ENCODE peak calls at places on chromosomes 3 and 15, in nine cellular contexts. One of them, this sample, is unnamed.

GRCh38 chr3:52092891-52093290 is 36.5 kb upstream of the DUSP7 start:
- DNase-seq in uterus: no peak
- DNase-seq in A549: no peak
- DNase-seq in spleen: peak
- DNase-seq in Panc1: no peak
- DNase-seq in OCI-LY7: no peak
- DNase-seq in stomach: no peak
- DNase-seq in heart left ventricle: peak
- DNase-seq in AG04450: no peak
- DNase-seq in this sample: no peak

GRCh38 chr3:101676219-101676764 is 640 bp downstream of the ZBTB11 start:
- DNase-seq in uterus: peak
- DNase-seq in stomach: peak
- DNase-seq in A549: peak
- DNase-seq in heart left ventricle: peak
- DNase-seq in Panc1: no peak
- DNase-seq in spleen: peak
- DNase-seq in OCI-LY7: peak
- DNase-seq in AG04450: peak
- DNase-seq in this sample: peak

GRCh38 chr3:171995486-171995885 is 43.9 kb upstream of the FNDC3B start:
- DNase-seq in uterus: no peak
- DNase-seq in heart left ventricle: no peak
- DNase-seq in OCI-LY7: no peak
- DNase-seq in AG04450: no peak
- DNase-seq in A549: no peak
- DNase-seq in spleen: no peak
- DNase-seq in stomach: no peak
- DNase-seq in Panc1: no peak
- DNase-seq in this sample: no peak

GRCh38 chr3:152964901-152965609 is 130.1 kb downstream of the P2RY1 start:
- DNase-seq in A549: no peak
- DNase-seq in heart left ventricle: no peak
- DNase-seq in AG04450: no peak
- DNase-seq in OCI-LY7: no peak
- DNase-seq in Panc1: no peak
- DNase-seq in spleen: no peak
- DNase-seq in stomach: no peak
- DNase-seq in uterus: no peak
- DNase-seq in this sample: no peak

GRCh38 chr3:136984837-136985236 is 27.1 kb downstream of the IL20RB start:
- DNase-seq in spleen: no peak
- DNase-seq in OCI-LY7: no peak
- DNase-seq in Panc1: no peak
- DNase-seq in A549: no peak
- DNase-seq in stomach: peak
- DNase-seq in heart left ventricle: no peak
- DNase-seq in uterus: no peak
- DNase-seq in AG04450: peak
- DNase-seq in this sample: peak

GRCh38 chr3:110456438-110457138 is 615.0 kb upstream of the NECTIN3 start:
- DNase-seq in uterus: no peak
- DNase-seq in heart left ventricle: no peak
- DNase-seq in spleen: no peak
- DNase-seq in A549: no peak
- DNase-seq in AG04450: no peak
- DNase-seq in OCI-LY7: no peak
- DNase-seq in stomach: no peak
- DNase-seq in Panc1: no peak
- DNase-seq in this sample: no peak

GRCh38 chr3:111848778-111849177 is 10.3 kb upstream of the PHLDB2 start:
- DNase-seq in A549: no peak
- DNase-seq in uterus: no peak
- DNase-seq in heart left ventricle: no peak
- DNase-seq in spleen: no peak
- DNase-seq in AG04450: no peak
- DNase-seq in OCI-LY7: no peak
- DNase-seq in Panc1: no peak
- DNase-seq in stomach: no peak
- DNase-seq in this sample: no peak

GRCh38 chr15:99252326-99252725 is 1.0 kb downstream of the LRRC28 start:
- DNase-seq in uterus: no peak
- DNase-seq in Panc1: no peak
- DNase-seq in OCI-LY7: peak
- DNase-seq in spleen: no peak
- DNase-seq in heart left ventricle: no peak
- DNase-seq in stomach: no peak
- DNase-seq in AG04450: no peak
- DNase-seq in A549: no peak
- DNase-seq in this sample: no peak

GRCh38 chr15:101657968-101658784 is 6.0 kb upstream of the TM2D3 start:
- DNase-seq in heart left ventricle: peak
- DNase-seq in Panc1: no peak
- DNase-seq in OCI-LY7: no peak
- DNase-seq in spleen: no peak
- DNase-seq in A549: no peak
- DNase-seq in AG04450: no peak
- DNase-seq in uterus: no peak
- DNase-seq in stomach: no peak
- DNase-seq in this sample: no peak

GRCh38 chr3:49295489-49296058 is 18.5 kb upstream of the C3orf62 start:
- DNase-seq in stomach: no peak
- DNase-seq in spleen: no peak
- DNase-seq in uterus: no peak
- DNase-seq in Panc1: no peak
- DNase-seq in OCI-LY7: peak
- DNase-seq in heart left ventricle: no peak
- DNase-seq in AG04450: peak
- DNase-seq in A549: peak
- DNase-seq in this sample: no peak

GRCh38 chr3:127735767-127736693 is 63.3 kb downstream of the ABTB1 start:
- DNase-seq in A549: peak
- DNase-seq in uterus: peak
- DNase-seq in OCI-LY7: peak
- DNase-seq in heart left ventricle: peak
- DNase-seq in spleen: peak
- DNase-seq in AG04450: peak
- DNase-seq in Panc1: no peak
- DNase-seq in stomach: no peak
- DNase-seq in this sample: peak

GRCh38 chr3:156817931-156818765 is 8.0 kb upstream of the LEKR1 start:
- DNase-seq in uterus: no peak
- DNase-seq in heart left ventricle: no peak
- DNase-seq in AG04450: no peak
- DNase-seq in OCI-LY7: no peak
- DNase-seq in stomach: no peak
- DNase-seq in spleen: no peak
- DNase-seq in Panc1: no peak
- DNase-seq in A549: no peak
- DNase-seq in this sample: no peak
- H3K4me3 ChIP-seq in uterus: no peak
- H3K4me3 ChIP-seq in heart left ventricle: no peak
- H3K4me3 ChIP-seq in AG04450: no peak
- H3K4me3 ChIP-seq in OCI-LY7: peak
- H3K4me3 ChIP-seq in stomach: no peak
- H3K4me3 ChIP-seq in spleen: no peak
- H3K4me3 ChIP-seq in Panc1: peak
- H3K4me3 ChIP-seq in A549: peak
- H3K4me3 ChIP-seq in this sample: no peak

DNA sequence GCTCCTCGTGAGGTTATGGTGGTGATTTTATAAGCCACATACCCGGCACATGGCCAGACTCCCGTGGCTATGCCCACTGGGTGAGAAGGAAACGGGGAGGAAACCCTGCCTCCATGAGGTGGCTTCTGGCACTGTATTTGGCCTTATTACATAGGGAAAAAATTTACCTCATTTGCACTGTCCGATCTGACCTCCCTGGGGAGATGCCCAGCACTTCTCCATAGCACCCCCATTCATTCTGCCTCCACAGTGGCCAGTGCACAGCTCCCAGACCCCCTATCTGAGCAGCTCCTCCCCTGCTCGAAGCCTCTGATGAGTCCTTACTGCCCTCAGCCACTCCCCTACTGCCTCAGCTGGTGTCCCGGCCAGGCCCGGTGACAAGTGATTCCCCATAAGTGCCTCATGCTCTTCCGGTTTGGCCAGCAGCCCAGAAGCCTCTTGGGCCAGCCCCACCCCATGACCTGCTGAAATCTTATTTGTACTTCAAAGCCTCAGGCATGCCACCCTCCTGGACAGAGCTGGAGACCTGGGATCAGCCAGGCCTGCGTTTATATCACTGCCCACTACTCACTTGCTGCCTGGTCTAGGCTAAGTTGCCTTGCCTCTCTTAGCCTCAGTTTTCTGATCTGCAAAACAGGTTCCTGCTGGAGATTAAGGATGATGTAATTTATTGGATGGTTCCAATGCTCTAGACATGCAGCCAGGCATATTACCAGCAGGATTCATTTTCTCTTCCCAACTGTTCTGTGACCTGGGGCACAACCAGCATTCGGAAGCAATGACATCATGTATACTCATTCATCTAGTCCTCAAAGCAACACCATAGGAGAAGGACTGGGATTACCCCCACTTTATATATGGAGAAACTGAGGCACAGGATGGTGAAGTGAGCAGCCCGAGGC is 30.6 kb upstream of the SLC6A6 start:
- DNase-seq in heart left ventricle: peak
- DNase-seq in stomach: peak
- DNase-seq in Panc1: peak
- DNase-seq in A549: peak
- DNase-seq in spleen: peak
- DNase-seq in OCI-LY7: no peak
- DNase-seq in AG04450: no peak
- DNase-seq in uterus: no peak
- DNase-seq in this sample: peak
- TF ChIP-seq CTCF in heart left ventricle: no peak
- TF ChIP-seq CTCF in stomach: no peak
- TF ChIP-seq CTCF in Panc1: no peak
- TF ChIP-seq CTCF in A549: no peak
- TF ChIP-seq CTCF in spleen: no peak
- TF ChIP-seq CTCF in OCI-LY7: no peak
- TF ChIP-seq CTCF in AG04450: no peak
- TF ChIP-seq CTCF in uterus: no peak
- TF ChIP-seq CTCF in this sample: no peak

DNA sequence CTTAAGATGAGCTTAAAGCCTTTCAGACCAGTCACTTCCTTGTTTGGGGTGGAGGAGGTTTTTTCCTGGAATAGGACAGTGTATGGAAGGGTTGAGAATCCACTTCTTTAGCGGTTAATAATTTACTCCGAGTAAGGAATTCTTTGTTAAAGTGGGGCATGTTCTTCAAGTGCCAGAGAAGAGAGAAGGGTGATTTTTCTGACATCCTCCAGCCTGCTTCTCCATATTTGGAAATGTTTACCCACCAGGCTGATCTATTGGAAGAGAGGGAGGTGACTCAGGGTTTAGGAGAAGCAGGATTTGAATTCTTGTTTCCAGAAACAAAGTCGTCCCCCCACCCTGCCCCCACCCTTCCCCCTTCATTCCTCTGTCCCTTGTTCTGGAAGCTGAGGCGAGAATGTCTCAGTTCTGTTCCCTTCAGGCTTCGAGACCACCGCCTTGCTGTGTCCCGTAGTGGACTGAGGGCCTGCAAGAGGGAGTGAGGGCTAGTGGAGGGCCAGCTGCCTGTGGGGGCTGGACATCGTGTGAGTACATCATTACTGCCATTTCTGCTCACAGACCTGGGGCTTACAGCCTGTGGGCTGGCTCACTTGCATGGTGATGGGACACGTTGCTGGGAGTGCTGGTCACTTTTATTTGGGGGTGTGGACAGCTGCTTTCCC is 58.5 kb downstream of the LPP start:
- DNase-seq in stomach: no peak
- DNase-seq in A549: peak
- DNase-seq in AG04450: peak
- DNase-seq in OCI-LY7: no peak
- DNase-seq in spleen: no peak
- DNase-seq in Panc1: no peak
- DNase-seq in uterus: no peak
- DNase-seq in heart left ventricle: no peak
- DNase-seq in this sample: no peak
- H3K4me3 ChIP-seq in stomach: peak
- H3K4me3 ChIP-seq in A549: peak
- H3K4me3 ChIP-seq in AG04450: peak
- H3K4me3 ChIP-seq in OCI-LY7: no peak
- H3K4me3 ChIP-seq in spleen: no peak
- H3K4me3 ChIP-seq in Panc1: no peak
- H3K4me3 ChIP-seq in uterus: peak
- H3K4me3 ChIP-seq in heart left ventricle: no peak
- H3K4me3 ChIP-seq in this sample: no peak

GRCh38 chr3:25945366-25945765 is 155.5 kb downstream of the OXSM start:
- DNase-seq in stomach: no peak
- DNase-seq in Panc1: no peak
- DNase-seq in spleen: no peak
- DNase-seq in uterus: no peak
- DNase-seq in OCI-LY7: no peak
- DNase-seq in A549: no peak
- DNase-seq in AG04450: no peak
- DNase-seq in heart left ventricle: no peak
- DNase-seq in this sample: no peak

GRCh38 chr3:25944328-25944727 is 154.4 kb downstream of the OXSM start:
- DNase-seq in Panc1: no peak
- DNase-seq in OCI-LY7: no peak
- DNase-seq in A549: no peak
- DNase-seq in uterus: no peak
- DNase-seq in AG04450: no peak
- DNase-seq in spleen: no peak
- DNase-seq in stomach: no peak
- DNase-seq in heart left ventricle: no peak
- DNase-seq in this sample: no peak

GRCh38 chr3:25940935-25941334 is 151.0 kb downstream of the OXSM start:
- DNase-seq in AG04450: no peak
- DNase-seq in Panc1: no peak
- DNase-seq in A549: no peak
- DNase-seq in OCI-LY7: no peak
- DNase-seq in uterus: no peak
- DNase-seq in heart left ventricle: no peak
- DNase-seq in stomach: no peak
- DNase-seq in spleen: no peak
- DNase-seq in this sample: no peak

DNA sequence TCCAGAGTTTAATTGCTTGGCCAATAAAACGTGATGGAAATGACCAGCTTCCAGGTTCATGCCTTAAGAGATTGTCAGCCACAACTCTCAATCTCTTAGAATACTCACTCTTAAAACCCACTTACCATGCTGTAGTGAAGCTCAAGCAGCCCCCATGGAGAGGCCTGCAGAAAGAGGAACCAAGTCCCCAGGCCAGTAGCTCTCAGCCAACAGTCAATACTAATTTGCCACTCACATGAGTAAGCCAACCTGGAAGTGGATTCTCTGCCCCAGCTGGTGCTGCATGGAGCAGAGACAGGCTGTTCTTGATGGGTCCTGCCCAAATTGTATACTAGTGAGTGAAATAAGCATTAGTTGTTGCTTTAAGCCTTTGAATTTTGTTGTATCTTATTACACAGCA is 155.9 kb downstream of the OXSM start:
- DNase-seq in uterus: no peak
- DNase-seq in heart left ventricle: no peak
- DNase-seq in OCI-LY7: peak
- DNase-seq in stomach: no peak
- DNase-seq in A549: no peak
- DNase-seq in spleen: no peak
- DNase-seq in Panc1: no peak
- DNase-seq in AG04450: no peak
- DNase-seq in this sample: no peak
- TF ChIP-seq CTCF in uterus: no peak
- TF ChIP-seq CTCF in heart left ventricle: no peak
- TF ChIP-seq CTCF in OCI-LY7: no peak
- TF ChIP-seq CTCF in stomach: no peak
- TF ChIP-seq CTCF in A549: no peak
- TF ChIP-seq CTCF in spleen: no peak
- TF ChIP-seq CTCF in Panc1: no peak
- TF ChIP-seq CTCF in AG04450: no peak
- TF ChIP-seq CTCF in this sample: no peak

GRCh38 chr15:41502787-41503668 is 9.4 kb downstream of the ITPKA start:
- DNase-seq in Panc1: no peak
- DNase-seq in A549: no peak
- DNase-seq in uterus: no peak
- DNase-seq in stomach: no peak
- DNase-seq in OCI-LY7: no peak
- DNase-seq in AG04450: no peak
- DNase-seq in spleen: no peak
- DNase-seq in heart left ventricle: no peak
- DNase-seq in this sample: no peak
- H3K4me3 ChIP-seq in Panc1: no peak
- H3K4me3 ChIP-seq in A549: no peak
- H3K4me3 ChIP-seq in uterus: no peak
- H3K4me3 ChIP-seq in stomach: peak
- H3K4me3 ChIP-seq in OCI-LY7: no peak
- H3K4me3 ChIP-seq in AG04450: no peak
- H3K4me3 ChIP-seq in spleen: no peak
- H3K4me3 ChIP-seq in heart left ventricle: no peak
- H3K4me3 ChIP-seq in this sample: no peak